ENCODE peak calls at places on chromosome 15, in six cellular contexts. T, V, I, N, K and C are unnamed samples.

GRCh38 chr15:27336676-27337075 is 365.7 kb downstream of the GABRG3 start:
- DNase-seq in T (no peak), V (no peak), I (no peak), N (no peak), K (no peak), C (no peak)

GRCh38 chr15:28979208-28979891 is 93.6 kb downstream of the APBA2 start:
- DNase-seq in T (no peak), V (no peak), I (no peak), N (no peak), K (no peak), C (no peak)

GRCh38 chr15:39363761-39364586 is 216.9 kb upstream of the THBS1 start:
- DNase-seq in T (no peak), V (no peak), I (no peak), N (no peak), K (no peak), C (no peak)

GRCh38 chr15:95018888-95019545 is 787.7 kb downstream of the MCTP2 start:
- DNase-seq in T (no peak), V (no peak), I (no peak), N (no peak), K (no peak), C (no peak)

GRCh38 chr15:73593278-73594074 is 39.7 kb downstream of the NPTN start:
- DNase-seq in T (peak; percentile 38), V (no peak), I (no peak), N (no peak), K (no peak), C (no peak)

GRCh38 chr15:25242957-25243799 is 195.6 kb downstream of the UBE3A start:
- DNase-seq in T (peak; percentile 11), V (no peak), I (no peak), N (peak; percentile 33), K (no peak), C (no peak)

GRCh38 chr15:74227968-74228722 is 8.0 kb upstream of the CCDC33 start:
- DNase-seq in T (no peak), V (no peak), I (no peak), N (no peak), K (no peak), C (no peak)

GRCh38 chr15:59300618-59301139 is 72.0 kb downstream of the MYO1E start:
- DNase-seq in T (no peak), V (no peak), I (no peak), N (peak; percentile 69), K (no peak), C (no peak)

GRCh38 chr15:73856458-73857192 is 16.7 kb upstream of the TBC1D21 start:
- DNase-seq in T (no peak), V (no peak), I (no peak), N (peak; percentile 21), K (no peak), C (no peak)

GRCh38 chr15:49693491-49693890 is 72.6 kb downstream of the DTWD1 start:
- DNase-seq in T (no peak), V (no peak), I (no peak), N (no peak), K (no peak), C (no peak)

GRCh38 chr15:52417501-52417900 is 111.2 kb downstream of the MYO5A start:
- DNase-seq in T (no peak), V (peak; percentile 15), I (no peak), N (no peak), K (no peak), C (no peak)

GRCh38 chr15:36400936-36401585 is 178.4 kb upstream of the CDIN1 start:
- DNase-seq in T (no peak), V (no peak), I (no peak), N (no peak), K (no peak), C (no peak)

GRCh38 chr15:31045606-31046005 is 54.2 kb upstream of the MTMR10 start:
- DNase-seq in T (no peak), V (no peak), I (no peak), N (no peak), K (no peak), C (no peak)

GRCh38 chr15:31215490-31216209 is 111.0 kb upstream of the KLF13 start:
- DNase-seq in T (peak; percentile 88), V (peak; percentile 88), I (peak; percentile 76), N (peak; percentile 93), K (peak; percentile 67), C (peak; percentile 51)

GRCh38 chr15:87579537-87579936 is 677.0 kb downstream of the NTRK3 start:
- DNase-seq in T (no peak), V (no peak), I (no peak), N (no peak), K (no peak), C (no peak)

GRCh38 chr15:94032571-94032970 is 198.8 kb upstream of the MCTP2 start:
- DNase-seq in T (no peak), V (no peak), I (no peak), N (no peak), K (no peak), C (no peak)

GRCh38 chr15:100721758-100722550 is 119.6 kb downstream of the ASB7 start:
- DNase-seq in T (peak; percentile 43), V (no peak), I (peak; percentile 87), N (peak; percentile 77), K (no peak), C (peak; percentile 35)

GRCh38 chr15:29622637-29623036 is 199.6 kb downstream of the TJP1 start:
- DNase-seq in T (no peak), V (no peak), I (no peak), N (no peak), K (no peak), C (no peak)

GRCh38 chr15:73873889-73874511 is 636 bp downstream of the TBC1D21 start:
- DNase-seq in T (no peak), V (peak; percentile 82), I (no peak), N (peak; percentile 74), K (no peak), C (no peak)

GRCh38 chr15:52649686-52650085 is 29.5 kb downstream of the ATOSA start:
- DNase-seq in T (no peak), V (no peak), I (no peak), N (no peak), K (no peak), C (no peak)

GRCh38 chr15:72227192-72227586 is 3.8 kb downstream of the PKM start:
- DNase-seq in T (no peak), V (no peak), I (no peak), N (peak; percentile 65), K (peak; percentile 11), C (no peak)

GRCh38 chr15:92693922-92694331 is 38.4 kb upstream of the FAM174B start:
- DNase-seq in T (no peak), V (peak; percentile 91), I (no peak), N (no peak), K (no peak), C (no peak)

GRCh38 chr15:83014205-83014653 is 2.8 kb upstream of the C15orf40 start:
- DNase-seq in T (no peak), V (no peak), I (no peak), N (no peak), K (no peak), C (no peak)

GRCh38 chr15:71752604-71753289 is 57.6 kb upstream of the NR2E3 start:
- DNase-seq in T (no peak), V (peak; percentile 70), I (no peak), N (peak; percentile 84), K (no peak), C (no peak)

GRCh38 chr15:68511073-68511991 is 67.5 kb upstream of the CORO2B start:
- DNase-seq in T (peak; percentile 58), V (no peak), I (peak; percentile 47), N (no peak), K (no peak), C (no peak)

GRCh38 chr15:57251308-57251707 is 125.0 kb upstream of the CGNL1 start:
- DNase-seq in T (no peak), V (peak; percentile 55), I (no peak), N (no peak), K (no peak), C (no peak)

GRCh38 chr15:100986158-100986896 is 67.2 kb downstream of the LRRK1 start:
- DNase-seq in T (no peak), V (no peak), I (no peak), N (peak; percentile 83), K (no peak), C (no peak)

GRCh38 chr15:33279613-33280205 is 31.1 kb upstream of the RYR3 start:
- DNase-seq in T (no peak), V (peak; percentile 4), I (no peak), N (no peak), K (no peak), C (no peak)

GRCh38 chr15:77162872-77163633 is 92.1 kb upstream of the TSPAN3 start:
- DNase-seq in T (no peak), V (no peak), I (no peak), N (no peak), K (no peak), C (no peak)

GRCh38 chr15:45048784-45049631 is 26.0 kb downstream of the SORD start:
- DNase-seq in T (peak; percentile 20), V (no peak), I (no peak), N (peak; percentile 69), K (no peak), C (no peak)

GRCh38 chr15:73744293-73744692 is 8.9 kb downstream of the INSYN1 start:
- DNase-seq in T (no peak), V (peak; percentile 57), I (no peak), N (no peak), K (no peak), C (no peak)

GRCh38 chr15:31516874-31517273 is 190.2 kb downstream of the KLF13 start:
- DNase-seq in T (no peak), V (no peak), I (no peak), N (no peak), K (no peak), C (no peak)

GRCh38 chr15:58546635-58547627 is 115.1 kb downstream of the LIPC start:
- DNase-seq in T (peak; percentile 68), V (no peak), I (peak; percentile 64), N (peak; percentile 67), K (no peak), C (no peak)

GRCh38 chr15:39488498-39488897 is 92.4 kb upstream of the THBS1 start:
- DNase-seq in T (peak; percentile 56), V (no peak), I (peak; percentile 79), N (no peak), K (no peak), C (no peak)

GRCh38 chr15:90906181-90906849 is 3.2 kb downstream of the MAN2A2 start:
- DNase-seq in T (no peak), V (no peak), I (no peak), N (no peak), K (no peak), C (no peak)
- H3K27ac ChIP-seq in T (no peak overlapping the region), V (no peak overlapping the region), I (no peak overlapping the region), N (no peak overlapping the region), K (no peak overlapping the region), C (peak overlapping the region; percentile 99)

GRCh38 chr15:63818628-63819027 is 15.1 kb downstream of the HERC1 start:
- DNase-seq in T (no peak), V (no peak), I (no peak), N (no peak), K (no peak), C (no peak)
- H3K27ac ChIP-seq in T (no peak overlapping the region), V (no peak overlapping the region), I (no peak overlapping the region), N (no peak overlapping the region), K (no peak overlapping the region), C (no peak overlapping the region)

GRCh38 chr15:64247906-64248541 is 85.2 kb upstream of the PPIB start:
- DNase-seq in T (no peak), V (peak; percentile 79), I (no peak), N (peak; percentile 52), K (no peak), C (no peak)
- H3K27ac ChIP-seq in T (peak overlapping the region; percentile 25), V (peak overlapping the region; percentile 88), I (no peak overlapping the region), N (no peak overlapping the region), K (no peak overlapping the region), C (no peak overlapping the region)

GRCh38 chr15:66838671-66839239 is 136.7 kb downstream of the SMAD6 start:
- DNase-seq in T (no peak), V (peak; percentile 60), I (no peak), N (no peak), K (no peak), C (no peak)
- H3K27ac ChIP-seq in T (no peak overlapping the region), V (no peak overlapping the region), I (no peak overlapping the region), N (no peak overlapping the region), K (no peak overlapping the region), C (no peak overlapping the region)